ENCODE peak calls at places on chromosomes 6 and 20, in five cellular contexts. J is GM23338; S is activated CD8-positive, alpha-beta memory T cell treated with anti-CD3 and anti-CD28 coated beads for 4 hours; X is central memory CD4-positive, alpha-beta T cell; Y is activated naive CD4-positive, alpha-beta T cell. B is an unnamed sample.

GRCh38 chr6:45044510-45045252 is 283.4 kb upstream of the RUNX2 start:
- DNase-seq in J (no peak), S (no peak), X (no peak), Y (no peak), B (no peak)

GRCh38 chr20:59580208-59580980 is 23.9 kb upstream of the PHACTR3 start:
- DNase-seq in J (no peak), S (no peak), X (no peak), Y (no peak), B (no peak)

GRCh38 chr20:11970243-11970836 is 52.6 kb downstream of the BTBD3 start:
- DNase-seq in J (no peak), S (no peak), X (no peak), Y (no peak), B (no peak)

GRCh38 chr6:170205126-170205525 is 85.8 kb downstream of the DLL1 start:
- DNase-seq in J (no peak), S (no peak), X (no peak), Y (no peak), B (no peak)

GRCh38 chr6:154548130-154548830 is 37.8 kb upstream of the CNKSR3 start:
- DNase-seq in J (no peak), S (no peak), X (no peak), Y (no peak), B (no peak)

GRCh38 chr6:6604015-6604414 is 15.5 kb downstream of the LY86 start:
- DNase-seq in J (no peak), S (no peak), X (no peak), Y (no peak), B (no peak)

GRCh38 chr20:22383156-22383555 is 201.2 kb downstream of the FOXA2 start:
- DNase-seq in J (no peak), S (no peak), X (no peak), Y (no peak), B (no peak)

GRCh38 chr20:11675920-11676617 is 241.6 kb upstream of the BTBD3 start:
- DNase-seq in J (no peak), S (no peak), X (no peak), Y (no peak), B (no peak)

GRCh38 chr6:106787327-106788196 is 158.2 kb downstream of the QRSL1 start:
- DNase-seq in J (no peak), S (no peak), X (no peak), Y (no peak), B (no peak)

GRCh38 chr6:151384151-151384550 is 7.2 kb downstream of the ZBTB2 start:
- DNase-seq in J (no peak), S (no peak), X (no peak), Y (no peak), B (no peak)

GRCh38 chr20:58374906-58375760 is 13.9 kb upstream of the VAPB start:
- DNase-seq in J (peak), S (no peak), X (no peak), Y (no peak), B (no peak)

GRCh38 chr20:14295238-14295637 is 42.2 kb downstream of the FLRT3 start:
- DNase-seq in J (peak), S (no peak), X (no peak), Y (no peak), B (no peak)

GRCh38 chr6:105278813-105279212 is 99.0 kb upstream of the POPDC3 start:
- DNase-seq in J (no peak), S (no peak), X (no peak), Y (no peak), B (no peak)

GRCh38 chr6:112800916-112801315 is 453.8 kb downstream of the RFPL4B start:
- DNase-seq in J (no peak), S (no peak), X (no peak), Y (no peak), B (no peak)

GRCh38 chr6:137647762-137648412 is 153.7 kb upstream of the OLIG3 start:
- DNase-seq in J (no peak), S (no peak), X (no peak), Y (no peak), B (no peak)

GRCh38 chr20:57473246-57474042 is 51.5 kb downstream of the CTCFL start:
- DNase-seq in J (peak), S (peak), X (no peak), Y (no peak), B (no peak)

GRCh38 chr20:21719592-21720214 is 14.2 kb downstream of the PAX1 start:
- DNase-seq in J (peak), S (no peak), X (no peak), Y (no peak), B (no peak)

GRCh38 chr6:39938773-39939381 is 4.6 kb upstream of the MOCS1 start:
- DNase-seq in J (peak), S (no peak), X (no peak), Y (no peak), B (no peak)

GRCh38 chr6:87029711-87030314 is 65.1 kb downstream of the CGA start:
- DNase-seq in J (peak), S (no peak), X (no peak), Y (no peak), B (no peak)

GRCh38 chr20:19275630-19276071 is 63.2 kb downstream of the SLC24A3 start:
- DNase-seq in J (no peak), S (no peak), X (no peak), Y (no peak), B (no peak)